ENCODE peak calls at places on chromosomes 2 and 18, in nine cellular contexts. P is HCT116, Q is B cell, D is mucosa of gallbladder, W is transverse colon, T is NCI-H460, O is nephron progenitor cell, G is BE2C, N is T-helper 1 cell. R is an unnamed sample.
A peak's percentile ranks its signal among the peaks of the same experiment; 100 is the strongest.

GRCh38 chr18:48663931-48664847 is 125.4 kb downstream of the CTIF start:
- DNase-seq in P (no peak), Q (peak; percentile 60), D (peak; percentile 63), W (peak; percentile 75), T (peak; percentile 36), O (peak; percentile 87), G (peak; percentile 64), N (peak; percentile 36), R (no peak)

GRCh38 chr18:5588529-5588928 is 44.7 kb upstream of the EPB41L3 start:
- DNase-seq in P (no peak), Q (no peak), D (no peak), W (no peak), T (no peak), O (no peak), G (no peak), N (no peak), R (no peak)

GRCh38 chr18:26190506-26190905 is 35.7 kb upstream of the TAF4B start:
- DNase-seq in P (no peak), Q (peak; percentile 27), D (no peak), W (peak; percentile 43), T (no peak), O (no peak), G (no peak), N (peak; percentile 4), R (peak; percentile 29)

GRCh38 chr2:170648037-170648436 is 67.1 kb upstream of the SP5 start:
- DNase-seq in P (no peak), Q (no peak), D (no peak), W (no peak), T (no peak), O (no peak), G (no peak), N (no peak), R (no peak)

GRCh38 chr2:230738391-230738811 is 25.8 kb downstream of the CAB39 start:
- DNase-seq in P (no peak), Q (no peak), D (no peak), W (no peak), T (no peak), O (no peak), G (no peak), N (no peak), R (no peak)

GRCh38 chr2:3911891-3912455 is 208.6 kb downstream of the DCDC2C start:
- DNase-seq in P (no peak), Q (no peak), D (no peak), W (no peak), T (no peak), O (no peak), G (no peak), N (no peak), R (no peak)

GRCh38 chr2:26429779-26430654 is 28.3 kb downstream of the DRC1 start:
- DNase-seq in P (no peak), Q (no peak), D (no peak), W (no peak), T (no peak), O (no peak), G (no peak), N (no peak), R (no peak)

GRCh38 chr2:168564641-168565040 is 108.6 kb downstream of the CERS6 start:
- DNase-seq in P (no peak), Q (no peak), D (no peak), W (no peak), T (no peak), O (no peak), G (no peak), N (no peak), R (no peak)

GRCh38 chr2:38076710-38077430 is 919 bp upstream of the CYP1B1 start:
- DNase-seq in P (peak; percentile 48), Q (peak; percentile 59), D (peak; percentile 73), W (peak; percentile 63), T (peak; percentile 91), O (peak; percentile 68), G (peak; percentile 75), N (no peak), R (no peak)

R was measured in naive thymus-derived CD8-positive, alpha-beta T cell.